ENCODE peak calls at places on chromosome 10, in seven cellular contexts. One of them, this sample, is unnamed.

GRCh38 chr10:15571570-15571969 is 148.2 kb downstream of the ITGA8 start:
- DNase-seq in Peyer's patch: no peak
- DNase-seq in body of pancreas: peak; percentile 45
- DNase-seq in ovary: peak; percentile 43
- DNase-seq in transverse colon: no peak
- DNase-seq in tibial nerve: peak; percentile 28
- DNase-seq in IMR-90: peak; percentile 55
- DNase-seq in this sample: peak; percentile 47

GRCh38 chr10:44393051-44393630 is 8.2 kb upstream of the CXCL12 start:
- DNase-seq in Peyer's patch: no peak
- DNase-seq in body of pancreas: no peak
- DNase-seq in ovary: no peak
- DNase-seq in transverse colon: peak; percentile 44
- DNase-seq in tibial nerve: no peak
- DNase-seq in IMR-90: peak; percentile 13
- DNase-seq in this sample: no peak

GRCh38 chr10:6046458-6047325 is 15.5 kb downstream of the IL2RA start:
- DNase-seq in Peyer's patch: no peak
- DNase-seq in body of pancreas: no peak
- DNase-seq in ovary: no peak
- DNase-seq in transverse colon: no peak
- DNase-seq in tibial nerve: no peak
- DNase-seq in IMR-90: no peak
- DNase-seq in this sample: no peak

GRCh38 chr10:95187617-95188016 is 6.4 kb upstream of the ACSM6 start:
- DNase-seq in Peyer's patch: no peak
- DNase-seq in body of pancreas: no peak
- DNase-seq in ovary: no peak
- DNase-seq in transverse colon: no peak
- DNase-seq in tibial nerve: no peak
- DNase-seq in IMR-90: no peak
- DNase-seq in this sample: no peak

GRCh38 chr10:672139-672538 is 17.3 kb downstream of the DIP2C start:
- DNase-seq in Peyer's patch: no peak
- DNase-seq in body of pancreas: no peak
- DNase-seq in ovary: no peak
- DNase-seq in transverse colon: peak; percentile 2
- DNase-seq in tibial nerve: no peak
- DNase-seq in IMR-90: no peak
- DNase-seq in this sample: no peak

GRCh38 chr10:29703276-29703675 is 68.5 kb upstream of the SVIL start:
- DNase-seq in Peyer's patch: no peak
- DNase-seq in body of pancreas: no peak
- DNase-seq in ovary: peak; percentile 56
- DNase-seq in transverse colon: no peak
- DNase-seq in tibial nerve: no peak
- DNase-seq in IMR-90: no peak
- DNase-seq in this sample: no peak

GRCh38 chr10:118173326-118173725 is 126.6 kb upstream of the RAB11FIP2 start:
- DNase-seq in Peyer's patch: no peak
- DNase-seq in body of pancreas: no peak
- DNase-seq in ovary: no peak
- DNase-seq in transverse colon: no peak
- DNase-seq in tibial nerve: no peak
- DNase-seq in IMR-90: no peak
- DNase-seq in this sample: no peak

GRCh38 chr10:74189999-74190421 is 39.0 kb downstream of the ADK start:
- DNase-seq in Peyer's patch: peak; percentile 33
- DNase-seq in body of pancreas: no peak
- DNase-seq in ovary: no peak
- DNase-seq in transverse colon: peak; percentile 21
- DNase-seq in tibial nerve: no peak
- DNase-seq in IMR-90: peak; percentile 93
- DNase-seq in this sample: no peak

GRCh38 chr10:73917566-73918305 is 6.8 kb downstream of the PLAU start:
- DNase-seq in Peyer's patch: no peak
- DNase-seq in body of pancreas: no peak
- DNase-seq in ovary: no peak
- DNase-seq in transverse colon: no peak
- DNase-seq in tibial nerve: no peak
- DNase-seq in IMR-90: peak; percentile 68
- DNase-seq in this sample: no peak

GRCh38 chr10:7956508-7956907 is 98.0 kb upstream of the GATA3 start:
- DNase-seq in Peyer's patch: no peak
- DNase-seq in body of pancreas: no peak
- DNase-seq in ovary: no peak
- DNase-seq in transverse colon: no peak
- DNase-seq in tibial nerve: no peak
- DNase-seq in IMR-90: peak; percentile 84
- DNase-seq in this sample: no peak

GRCh38 chr10:119103687-119104652 is at the start of gene DENND10:
- DNase-seq in Peyer's patch: peak; percentile 90
- DNase-seq in body of pancreas: peak; percentile 82
- DNase-seq in ovary: peak; percentile 82
- DNase-seq in transverse colon: peak; percentile 87
- DNase-seq in tibial nerve: peak; percentile 77
- DNase-seq in IMR-90: peak; percentile 72
- DNase-seq in this sample: peak; percentile 89

GRCh38 chr10:8913720-8914119 is 859.2 kb downstream of the GATA3 start:
- DNase-seq in Peyer's patch: no peak
- DNase-seq in body of pancreas: no peak
- DNase-seq in ovary: no peak
- DNase-seq in transverse colon: no peak
- DNase-seq in tibial nerve: no peak
- DNase-seq in IMR-90: no peak
- DNase-seq in this sample: no peak

GRCh38 chr10:75395171-75395954 is 6.2 kb downstream of the ZNF503 start:
- DNase-seq in Peyer's patch: no peak
- DNase-seq in body of pancreas: peak; percentile 74
- DNase-seq in ovary: peak; percentile 63
- DNase-seq in transverse colon: peak; percentile 58
- DNase-seq in tibial nerve: no peak
- DNase-seq in IMR-90: peak; percentile 48
- DNase-seq in this sample: no peak

DNA sequence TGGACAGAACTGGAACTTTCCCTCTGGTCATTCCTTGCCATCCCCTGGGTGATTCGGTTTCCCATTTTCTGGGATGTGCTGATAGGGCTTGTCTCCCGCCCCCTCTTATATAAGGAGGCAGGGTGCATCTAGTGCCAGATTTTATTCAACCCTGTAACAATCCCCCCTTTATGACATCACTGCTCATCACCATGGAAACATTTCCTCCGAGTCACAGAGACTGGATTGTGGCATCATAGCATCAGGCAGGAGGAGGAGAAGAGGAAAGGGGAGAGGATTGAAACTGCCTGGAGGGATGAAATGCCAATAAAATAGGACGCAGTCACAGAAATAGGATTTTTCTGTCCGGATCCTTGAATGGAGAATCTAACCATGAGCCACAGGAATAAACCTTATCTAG is 25.0 kb downstream of the SORCS3 start:
- DNase-seq in Peyer's patch: no peak
- DNase-seq in body of pancreas: no peak
- DNase-seq in ovary: no peak
- DNase-seq in transverse colon: no peak
- DNase-seq in tibial nerve: no peak
- DNase-seq in IMR-90: no peak
- DNase-seq in this sample: no peak
- H3K9me3 ChIP-seq in Peyer's patch: no peaks in the 10 kb centered on the region
- H3K9me3 ChIP-seq in body of pancreas: no peaks in the 10 kb centered on the region
- H3K9me3 ChIP-seq in ovary: no peaks in the 10 kb centered on the region
- H3K9me3 ChIP-seq in transverse colon: no peaks in the 10 kb centered on the region
- H3K9me3 ChIP-seq in tibial nerve: no peaks in the 10 kb centered on the region
- H3K9me3 ChIP-seq in IMR-90: peaks cover 2% of the 10 kb centered on the region
- H3K9me3 ChIP-seq in this sample: no peaks in the 10 kb centered on the region

GRCh38 chr10:100346351-100346764 is 675 bp upstream of the SCD start:
- DNase-seq in Peyer's patch: peak; percentile 62
- DNase-seq in body of pancreas: peak; percentile 43
- DNase-seq in ovary: peak; percentile 82
- DNase-seq in transverse colon: peak; percentile 52
- DNase-seq in tibial nerve: peak; percentile 31
- DNase-seq in IMR-90: peak; percentile 70
- DNase-seq in this sample: peak; percentile 68
- TF ChIP-seq POLR2A in Peyer's patch: no peak
- TF ChIP-seq POLR2A in body of pancreas: no peak
- TF ChIP-seq POLR2A in ovary: no peak
- TF ChIP-seq POLR2A in transverse colon: no peak
- TF ChIP-seq POLR2A in tibial nerve: no peak
- TF ChIP-seq POLR2A in IMR-90: no peak
- TF ChIP-seq POLR2A in this sample: no peak

DNA sequence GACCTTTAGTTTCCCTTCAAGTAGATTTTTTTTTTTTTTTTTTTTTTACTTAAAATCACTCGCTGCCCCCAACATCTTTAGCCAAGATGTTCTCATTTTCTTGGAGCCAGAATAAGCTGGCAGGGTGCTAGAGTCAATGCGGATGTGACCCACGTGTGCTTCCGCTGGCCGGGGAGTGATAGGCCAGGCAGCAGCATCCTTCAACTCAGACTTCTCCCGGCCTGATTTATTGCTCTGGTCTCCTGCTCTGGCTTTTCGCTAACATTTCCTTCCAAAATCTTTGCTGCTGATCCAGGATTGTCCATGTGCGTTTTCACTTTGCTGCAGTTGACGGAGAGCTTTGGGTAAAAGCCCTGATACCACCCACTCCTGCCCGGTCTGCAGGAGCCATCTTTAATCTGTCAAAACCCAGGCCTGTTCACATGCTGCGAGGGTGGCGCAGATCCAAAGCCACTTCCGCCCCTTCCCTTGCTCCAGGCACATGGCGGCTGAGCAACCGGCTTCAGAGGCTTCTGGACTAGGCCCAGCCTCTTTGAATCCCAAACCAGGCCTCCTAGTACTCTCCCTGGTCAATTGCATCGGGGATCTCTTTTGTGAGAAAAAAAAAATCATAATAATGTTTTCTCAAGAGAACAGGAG is 106.8 kb downstream of the CYP26A1 start:
- DNase-seq in Peyer's patch: no peak
- DNase-seq in body of pancreas: peak; percentile 22
- DNase-seq in ovary: peak; percentile 29
- DNase-seq in transverse colon: peak; percentile 12
- DNase-seq in tibial nerve: no peak
- DNase-seq in IMR-90: peak; percentile 7
- DNase-seq in this sample: no peak
- H3K9me3 ChIP-seq in Peyer's patch: no peaks in the 10 kb centered on the region
- H3K9me3 ChIP-seq in body of pancreas: no peaks in the 10 kb centered on the region
- H3K9me3 ChIP-seq in ovary: no peaks in the 10 kb centered on the region
- H3K9me3 ChIP-seq in transverse colon: no peaks in the 10 kb centered on the region
- H3K9me3 ChIP-seq in tibial nerve: no peaks in the 10 kb centered on the region
- H3K9me3 ChIP-seq in IMR-90: no peaks in the 10 kb centered on the region
- H3K9me3 ChIP-seq in this sample: no peaks in the 10 kb centered on the region

GRCh38 chr10:124646483-124647352 is 97.5 kb downstream of the FAM53B start:
- DNase-seq in Peyer's patch: no peak
- DNase-seq in body of pancreas: peak; percentile 64
- DNase-seq in ovary: peak; percentile 93
- DNase-seq in transverse colon: peak; percentile 59
- DNase-seq in tibial nerve: peak; percentile 82
- DNase-seq in IMR-90: peak; percentile 88
- DNase-seq in this sample: peak; percentile 88

GRCh38 chr10:124649209-124649608 is 95.0 kb downstream of the FAM53B start:
- DNase-seq in Peyer's patch: no peak
- DNase-seq in body of pancreas: no peak
- DNase-seq in ovary: peak; percentile 79
- DNase-seq in transverse colon: no peak
- DNase-seq in tibial nerve: no peak
- DNase-seq in IMR-90: no peak
- DNase-seq in this sample: no peak

GRCh38 chr10:124648131-124648475 is 96.1 kb downstream of the FAM53B start:
- DNase-seq in Peyer's patch: no peak
- DNase-seq in body of pancreas: no peak
- DNase-seq in ovary: no peak
- DNase-seq in transverse colon: no peak
- DNase-seq in tibial nerve: no peak
- DNase-seq in IMR-90: no peak
- DNase-seq in this sample: no peak

GRCh38 chr10:124648738-124649137 is 95.4 kb downstream of the FAM53B start:
- DNase-seq in Peyer's patch: peak; percentile 67
- DNase-seq in body of pancreas: peak; percentile 59
- DNase-seq in ovary: peak; percentile 84
- DNase-seq in transverse colon: peak; percentile 64
- DNase-seq in tibial nerve: peak; percentile 37
- DNase-seq in IMR-90: peak; percentile 95
- DNase-seq in this sample: peak; percentile 79

DNA sequence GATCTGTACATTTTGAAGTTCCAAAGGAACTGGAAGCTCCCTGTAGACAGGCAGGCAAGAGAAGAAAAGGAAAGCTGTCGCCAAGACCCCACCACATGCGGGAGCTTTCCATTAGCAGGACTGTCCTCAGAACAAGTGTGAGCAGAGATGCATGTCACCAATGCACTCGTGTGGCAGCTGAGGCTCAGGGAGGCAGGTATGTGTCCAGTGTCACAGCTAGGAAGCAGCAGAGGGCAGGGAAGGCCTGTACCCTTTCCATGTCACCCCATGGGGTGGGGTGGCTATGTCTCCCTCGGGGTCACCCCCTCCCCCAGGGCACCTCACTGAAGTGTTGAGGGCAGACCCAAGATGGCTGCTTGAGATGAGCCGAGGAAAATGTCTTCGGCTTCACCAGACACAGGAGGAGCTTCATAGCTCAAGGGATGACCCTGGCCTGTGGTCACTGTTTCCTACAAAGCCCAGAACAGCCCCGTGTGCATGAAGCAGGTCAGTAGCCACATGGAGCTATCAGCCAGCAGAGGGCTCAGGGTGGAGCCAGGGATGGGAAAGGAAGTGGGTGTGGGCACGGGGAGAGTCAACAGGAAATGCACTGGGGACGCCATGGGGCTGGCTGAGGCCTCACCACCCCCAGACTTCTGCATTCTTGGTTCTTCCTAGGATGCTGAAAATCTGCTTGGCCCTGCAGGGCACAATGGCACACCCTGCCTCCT is 96.6 kb downstream of the FAM53B start:
- DNase-seq in Peyer's patch: peak; percentile 92
- DNase-seq in body of pancreas: peak; percentile 33
- DNase-seq in ovary: no peak
- DNase-seq in transverse colon: peak; percentile 79
- DNase-seq in tibial nerve: peak; percentile 31
- DNase-seq in IMR-90: peak; percentile 20
- DNase-seq in this sample: peak; percentile 83
- TF ChIP-seq POLR2A in Peyer's patch: no peak
- TF ChIP-seq POLR2A in body of pancreas: no peak
- TF ChIP-seq POLR2A in ovary: no peak
- TF ChIP-seq POLR2A in transverse colon: no peak
- TF ChIP-seq POLR2A in tibial nerve: no peak
- TF ChIP-seq POLR2A in IMR-90: no peak
- TF ChIP-seq POLR2A in this sample: no peak